ENCODE peak calls at places on chromosome 10, in five cellular contexts. G, D, O, K and P are unnamed samples.

GRCh38 chr10:130456616-130457015 is 320.4 kb downstream of the GLRX3 start:
- DNase-seq in G (no peak), D (no peak), O (no peak), K (no peak), P (no peak)

GRCh38 chr10:98035599-98035998 is 5.2 kb upstream of the CRTAC1 start:
- DNase-seq in G (no peak), D (no peak), O (no peak), K (no peak), P (no peak)

GRCh38 chr10:118278649-118279048 is 63.5 kb downstream of the FAM204A start:
- DNase-seq in G (peak), D (no peak), O (peak), K (no peak), P (no peak)

GRCh38 chr10:78879621-78880020 is 189.1 kb upstream of the ZMIZ1 start:
- DNase-seq in G (no peak), D (no peak), O (no peak), K (no peak), P (no peak)

GRCh38 chr10:77605466-77605865 is 32.1 kb downstream of the KCNMA1 start:
- DNase-seq in G (peak), D (no peak), O (no peak), K (peak), P (no peak)

GRCh38 chr10:17227367-17228080 is 517 bp upstream of the VIM start:
- DNase-seq in G (no peak), D (no peak), O (peak), K (no peak), P (peak)

GRCh38 chr10:13346280-13346819 is 1.7 kb downstream of the SEPHS1 start:
- DNase-seq in G (peak), D (no peak), O (peak), K (peak), P (no peak)

GRCh38 chr10:77837248-77837924 is 89.2 kb downstream of the DLG5 start:
- DNase-seq in G (peak), D (no peak), O (no peak), K (peak), P (peak)

GRCh38 chr10:34771106-34771505 is 44.0 kb downstream of the PARD3 start:
- DNase-seq in G (no peak), D (no peak), O (no peak), K (no peak), P (no peak)

GRCh38 chr10:74857586-74857985 is 31.2 kb downstream of the KAT6B start:
- DNase-seq in G (no peak), D (no peak), O (no peak), K (no peak), P (no peak)

GRCh38 chr10:74936577-74937445 is 110.4 kb downstream of the KAT6B start:
- DNase-seq in G (no peak), D (no peak), O (peak), K (no peak), P (no peak)

GRCh38 chr10:112383325-112383724 is 9.4 kb downstream of the ACSL5 start:
- DNase-seq in G (peak), D (peak), O (peak), K (no peak), P (peak)

GRCh38 chr10:28403090-28403489 is 100.2 kb upstream of the MPP7 start:
- DNase-seq in G (no peak), D (no peak), O (no peak), K (no peak), P (no peak)

GRCh38 chr10:119737827-119738226 is 12.0 kb downstream of the INPP5F start:
- DNase-seq in G (peak), D (peak), O (peak), K (peak), P (peak)

GRCh38 chr10:128483216-128483615 is 357.0 kb upstream of the MKI67 start:
- DNase-seq in G (no peak), D (no peak), O (no peak), K (no peak), P (no peak)

GRCh38 chr10:74846958-74847357 is 20.6 kb downstream of the KAT6B start:
- DNase-seq in G (no peak), D (no peak), O (no peak), K (no peak), P (no peak)

GRCh38 chr10:11869211-11869610 is 46.1 kb downstream of the PROSER2 start:
- DNase-seq in G (no peak), D (no peak), O (no peak), K (no peak), P (no peak)

GRCh38 chr10:71383972-71384687 is 12.6 kb upstream of the CDH23 start:
- DNase-seq in G (peak), D (no peak), O (peak), K (peak), P (peak)

GRCh38 chr10:99658622-99659030 is 683 bp upstream of the ENTPD7 start:
- DNase-seq in G (no peak), D (peak), O (peak), K (peak), P (peak)

GRCh38 chr10:14409247-14409646 is 78.5 kb upstream of the FRMD4A start:
- DNase-seq in G (no peak), D (no peak), O (no peak), K (no peak), P (no peak)

GRCh38 chr10:46268076-46268881 is 18.5 kb upstream of the ANTXRL start:
- DNase-seq in G (no peak), D (no peak), O (no peak), K (no peak), P (no peak)

GRCh38 chr10:110398419-110399162 is 93.9 kb upstream of the SMNDC1 start:
- DNase-seq in G (peak), D (peak), O (peak), K (peak), P (no peak)

GRCh38 chr10:72218756-72219155 is 2.7 kb upstream of the ASCC1 start:
- DNase-seq in G (no peak), D (no peak), O (no peak), K (no peak), P (no peak)

GRCh38 chr10:47214520-47214919 is 85.5 kb upstream of the GDF10 start:
- DNase-seq in G (no peak), D (no peak), O (no peak), K (no peak), P (no peak)

GRCh38 chr10:120616311-120616911 is 159.4 kb downstream of the PLPP4 start:
- DNase-seq in G (no peak), D (no peak), O (no peak), K (no peak), P (no peak)

GRCh38 chr10:125661942-125662515 is 20.9 kb downstream of the TEX36 start:
- DNase-seq in G (peak), D (peak), O (no peak), K (no peak), P (peak)

GRCh38 chr10:116596062-116596461 is 5.3 kb downstream of the PNLIPRP1 start:
- DNase-seq in G (no peak), D (no peak), O (no peak), K (no peak), P (no peak)

GRCh38 chr10:33812586-33812985 is 478.1 kb upstream of the NRP1 start:
- DNase-seq in G (no peak), D (no peak), O (no peak), K (no peak), P (no peak)

GRCh38 chr10:25661632-25662031 is 272.4 kb upstream of the MYO3A start:
- DNase-seq in G (no peak), D (no peak), O (no peak), K (no peak), P (no peak)

GRCh38 chr10:87635498-87636312 is 24.0 kb upstream of the PAPSS2 start:
- DNase-seq in G (peak), D (peak), O (peak), K (no peak), P (no peak)

GRCh38 chr10:95925033-95925432 is 17.3 kb downstream of the CC2D2B start:
- DNase-seq in G (no peak), D (no peak), O (no peak), K (no peak), P (no peak)

GRCh38 chr10:8069627-8070026 is 15.1 kb downstream of the GATA3 start:
- DNase-seq in G (no peak), D (no peak), O (no peak), K (no peak), P (no peak)

GRCh38 chr10:1074063-1074747 is 18.0 kb downstream of the WDR37 start:
- DNase-seq in G (no peak), D (no peak), O (no peak), K (no peak), P (no peak)

GRCh38 chr10:132974249-132974796 is 32.0 kb upstream of the CFAP46 start:
- DNase-seq in G (no peak), D (no peak), O (no peak), K (no peak), P (no peak)

GRCh38 chr10:132977076-132977475 is 34.7 kb upstream of the CFAP46 start:
- DNase-seq in G (no peak), D (no peak), O (no peak), K (no peak), P (no peak)

GRCh38 chr10:132974886-132975881 is 32.8 kb upstream of the CFAP46 start:
- DNase-seq in G (no peak), D (no peak), O (no peak), K (no peak), P (no peak)

GRCh38 chr10:132977807-132978206 is 35.4 kb upstream of the CFAP46 start:
- DNase-seq in G (no peak), D (no peak), O (no peak), K (no peak), P (no peak)

GRCh38 chr10:132975976-132976682 is 33.8 kb upstream of the CFAP46 start:
- DNase-seq in G (no peak), D (no peak), O (no peak), K (no peak), P (no peak)
- H2AFZ ChIP-seq in G (no peak), D (no peak), O (no peak), K (peak), P (no peak)

DNA sequence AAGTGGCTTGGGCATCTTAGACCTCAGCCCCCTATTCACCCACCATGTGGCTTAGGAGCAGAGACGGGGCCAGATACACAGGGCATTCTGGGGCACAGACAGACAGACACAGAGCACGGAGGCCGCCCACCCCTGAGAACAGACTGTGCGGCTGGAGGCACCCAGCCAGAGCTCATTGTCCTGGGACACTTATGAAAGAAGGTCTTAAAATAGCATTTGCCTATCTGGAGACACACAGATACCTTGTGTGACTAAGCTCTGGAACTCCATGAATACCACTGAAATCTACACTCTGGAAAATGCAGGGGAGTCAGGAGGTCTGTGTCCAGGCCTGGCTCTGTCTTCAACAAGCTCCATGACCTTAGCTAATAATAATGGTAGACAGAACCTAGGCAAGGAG is 41.4 kb upstream of the ADO start:
- DNase-seq in G (no peak), D (no peak), O (no peak), K (no peak), P (no peak)
- H2AFZ ChIP-seq in G (no peak), D (no peak), O (no peak), K (no peak), P (no peak)

DNA sequence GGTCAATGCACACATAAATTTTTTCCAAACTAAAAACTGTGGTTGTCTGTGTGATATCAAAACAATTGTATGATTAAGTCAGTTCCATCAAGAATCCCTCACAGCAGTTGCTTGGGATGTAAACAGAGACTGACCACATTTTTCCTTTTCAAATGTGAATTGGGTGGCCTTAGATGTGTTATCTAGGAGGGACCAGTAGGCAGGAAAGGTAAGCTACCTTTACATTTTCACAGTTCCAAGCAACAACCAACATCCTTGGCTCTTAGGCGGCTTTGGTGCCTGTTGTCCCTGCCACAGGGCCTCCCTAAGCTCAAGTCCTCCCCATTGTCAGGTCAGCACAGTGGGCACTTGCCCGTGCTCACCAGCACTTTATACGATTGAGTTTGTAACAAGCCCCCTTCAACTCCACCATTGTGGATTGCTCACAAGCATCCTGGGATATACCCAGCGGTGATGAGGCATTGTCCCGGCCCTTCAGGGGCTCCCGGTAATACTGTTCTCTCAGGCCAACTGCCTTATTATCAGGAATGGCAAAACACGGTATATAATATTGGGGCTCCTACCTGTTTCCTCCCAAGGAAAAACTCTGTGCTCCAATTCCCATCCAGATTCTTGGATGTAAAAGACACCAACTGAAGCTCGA is 114.9 kb upstream of the ANKRD1 start:
- DNase-seq in G (no peak), D (no peak), O (no peak), K (no peak), P (no peak)
- H2AFZ ChIP-seq in G (no peak), D (no peak), O (no peak), K (no peak), P (no peak)

GRCh38 chr10:62182595-62182994 is 86.0 kb downstream of the RTKN2 start:
- DNase-seq in G (no peak), D (no peak), O (no peak), K (no peak), P (no peak)

GRCh38 chr10:62180677-62181076 is 88.0 kb downstream of the RTKN2 start:
- DNase-seq in G (no peak), D (no peak), O (no peak), K (no peak), P (no peak)

GRCh38 chr10:62183442-62183841 is 85.2 kb downstream of the RTKN2 start:
- DNase-seq in G (peak), D (no peak), O (no peak), K (no peak), P (no peak)

GRCh38 chr10:62183857-62184805 is 84.5 kb downstream of the RTKN2 start:
- DNase-seq in G (peak), D (no peak), O (no peak), K (no peak), P (no peak)

GRCh38 chr10:62182171-62182570 is 86.5 kb downstream of the RTKN2 start:
- DNase-seq in G (no peak), D (no peak), O (no peak), K (no peak), P (no peak)
- H2AFZ ChIP-seq in G (no peak), D (no peak), O (no peak), K (no peak), P (no peak)

GRCh38 chr10:115555887-115556402 is 462.8 kb downstream of the ATRNL1 start:
- DNase-seq in G (no peak), D (no peak), O (no peak), K (no peak), P (no peak)

GRCh38 chr10:115558252-115558651 is 465.1 kb downstream of the ATRNL1 start:
- DNase-seq in G (no peak), D (no peak), O (no peak), K (peak), P (no peak)
- H2AFZ ChIP-seq in G (no peak), D (no peak), O (no peak), K (peak), P (no peak)